ENCODE peak calls at places on chromosomes 16 and 17, in seven cellular contexts. W is lung, X is osteoblast, O is BJ, G is GM23248, E is HCT116, F is Peyer's patch. C is an unnamed sample.

GRCh38 chr17:40004712-40005111 is 10.5 kb upstream of the CSF3 start:
- DNase-seq in W (no peak), X (no peak), O (no peak), G (no peak), E (no peak), F (no peak), C (no peak)

GRCh38 chr17:43665038-43665386 is 3.3 kb upstream of the MEOX1 start:
- DNase-seq in W (no peak), X (no peak), O (no peak), G (no peak), E (no peak), F (no peak), C (no peak)

GRCh38 chr16:17224859-17225258 is 245.9 kb downstream of the XYLT1 start:
- DNase-seq in W (peak; percentile 42), X (no peak), O (peak; percentile 55), G (peak; percentile 78), E (no peak), F (no peak), C (peak; percentile 72)

GRCh38 chr17:79781691-79782575 is 4.0 kb downstream of the CBX2 start:
- DNase-seq in W (no peak), X (peak; percentile 89), O (no peak), G (no peak), E (no peak), F (peak; percentile 41), C (no peak)

GRCh38 chr17:7837375-7838290 is 3.6 kb downstream of the KDM6B start:
- DNase-seq in W (no peak), X (peak; percentile 71), O (no peak), G (peak; percentile 24), E (no peak), F (no peak), C (no peak)

GRCh38 chr16:57590654-57591085 is 37.8 kb upstream of the ADGRG1 start:
- DNase-seq in W (no peak), X (peak; percentile 47), O (peak; percentile 21), G (peak; percentile 86), E (peak; percentile 28), F (no peak), C (peak; percentile 8)

GRCh38 chr16:47806309-47806847 is 345.2 kb downstream of the PHKB start:
- DNase-seq in W (no peak), X (peak; percentile 41), O (no peak), G (no peak), E (no peak), F (no peak), C (no peak)

GRCh38 chr16:28149016-28149888 is 62.5 kb downstream of the XPO6 start:
- DNase-seq in W (no peak), X (no peak), O (no peak), G (peak; percentile 21), E (no peak), F (no peak), C (no peak)

GRCh38 chr17:222172-222571 is 40.7 kb upstream of the DOC2B start:
- DNase-seq in W (no peak), X (no peak), O (no peak), G (no peak), E (no peak), F (no peak), C (no peak)

GRCh38 chr16:2038359-2039285 is 9.0 kb downstream of the NTHL1 start:
- DNase-seq in W (no peak), X (no peak), O (no peak), G (no peak), E (no peak), F (no peak), C (no peak)
- H3K4me3 ChIP-seq in W (no peak overlapping the region), X (no peak overlapping the region), O (no peak overlapping the region), G (no peak overlapping the region), E (no peak overlapping the region), F (no peak overlapping the region), C (no peak overlapping the region)

GRCh38 chr16:76081936-76082335 is 195.3 kb upstream of the CNTNAP4 start:
- DNase-seq in W (no peak), X (no peak), O (no peak), G (no peak), E (no peak), F (no peak), C (no peak)
- H3K4me3 ChIP-seq in W (no peak overlapping the region), X (no peak overlapping the region), O (no peak overlapping the region), G (no peak overlapping the region), E (no peak overlapping the region), F (no peak overlapping the region), C (no peak overlapping the region)

GRCh38 chr17:76384222-76384986 is at the start of gene SPHK1:
- DNase-seq in W (peak; percentile 63), X (peak; percentile 99), O (no peak), G (peak; percentile 95), E (peak; percentile 51), F (peak; percentile 83), C (no peak)
- H3K4me3 ChIP-seq in W (peak within 1 kb of the TSS; percentile 56), X (peak within 1 kb of the TSS; percentile 90), O (peak within 1 kb of the TSS; percentile 76), G (peak within 1 kb of the TSS; percentile 83), E (peak within 1 kb of the TSS; percentile 56), F (peak within 1 kb of the TSS; percentile 50), C (peak within 1 kb of the TSS; percentile 71)

GRCh38 chr17:60077672-60078519 is 825 bp downstream of the HEATR6 start:
- DNase-seq in W (no peak), X (no peak), O (no peak), G (peak; percentile 69), E (no peak), F (no peak), C (no peak)

GRCh38 chr17:60082946-60083471 is 4.3 kb upstream of the HEATR6 start:
- DNase-seq in W (no peak), X (no peak), O (no peak), G (no peak), E (no peak), F (no peak), C (no peak)

GRCh38 chr17:60077226-60077625 is 1.5 kb downstream of the HEATR6 start:
- DNase-seq in W (no peak), X (no peak), O (no peak), G (no peak), E (no peak), F (no peak), C (no peak)

GRCh38 chr17:60079401-60079861 is 710 bp upstream of the HEATR6 start:
- DNase-seq in W (no peak), X (no peak), O (no peak), G (peak; percentile 65), E (no peak), F (no peak), C (no peak)

GRCh38 chr17:60080545-60080944 is 1.8 kb upstream of the HEATR6 start:
- DNase-seq in W (no peak), X (no peak), O (no peak), G (no peak), E (no peak), F (no peak), C (no peak)
- H3K4me3 ChIP-seq in W (no peak overlapping the region), X (peak overlapping the region; percentile 84), O (no peak overlapping the region), G (peak overlapping the region; percentile 89), E (no peak overlapping the region), F (no peak overlapping the region), C (no peak overlapping the region)

GRCh38 chr16:86251682-86252081 is 258.6 kb upstream of the FOXF1 start:
- DNase-seq in W (no peak), X (no peak), O (no peak), G (no peak), E (no peak), F (no peak), C (no peak)
- H3K4me3 ChIP-seq in W (no peak overlapping the region), X (no peak overlapping the region), O (no peak overlapping the region), G (no peak overlapping the region), E (no peak overlapping the region), F (no peak overlapping the region), C (no peak overlapping the region)

DNA sequence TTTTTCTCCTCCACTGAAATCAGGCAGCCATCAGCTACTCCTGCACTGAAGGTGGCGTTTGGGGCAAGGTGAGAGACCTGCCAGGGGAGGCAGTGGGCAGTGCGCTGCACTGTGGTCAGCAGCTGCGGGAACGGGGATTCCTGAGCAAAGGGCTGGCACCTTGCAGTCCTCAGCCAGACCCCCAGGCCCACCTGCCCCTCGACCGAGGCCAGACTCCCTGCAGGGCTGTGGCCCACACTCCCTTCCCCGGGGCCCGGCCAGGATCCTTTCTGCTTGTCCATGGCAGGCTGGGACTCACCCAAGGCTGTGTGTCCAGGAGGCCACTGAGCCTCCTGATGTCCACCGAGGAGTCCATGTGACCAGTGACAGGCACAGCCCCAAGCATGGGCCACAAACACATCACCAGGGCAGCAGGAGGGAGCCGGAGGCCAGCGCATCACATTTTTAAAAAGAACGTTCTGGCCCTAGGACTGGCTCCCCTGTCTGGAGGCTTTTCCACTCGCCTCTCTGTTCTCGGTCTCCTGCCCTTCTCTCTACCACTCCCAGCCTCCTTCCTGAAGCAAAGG is 28.5 kb upstream of the TNRC6C start:
- DNase-seq in W (no peak), X (no peak), O (no peak), G (no peak), E (no peak), F (no peak), C (no peak)
- H3K4me3 ChIP-seq in W (no peak overlapping the region), X (no peak overlapping the region), O (no peak overlapping the region), G (no peak overlapping the region), E (no peak overlapping the region), F (no peak overlapping the region), C (no peak overlapping the region)

GRCh38 chr17:17835415-17836249 is 1.2 kb downstream of the SREBF1 start:
- DNase-seq in W (no peak), X (peak; percentile 88), O (no peak), G (peak; percentile 55), E (no peak), F (no peak), C (no peak)

GRCh38 chr17:17833664-17834357 is 3.0 kb downstream of the SREBF1 start:
- DNase-seq in W (no peak), X (no peak), O (no peak), G (no peak), E (no peak), F (no peak), C (no peak)

GRCh38 chr17:17836250-17836817 is 452 bp downstream of the SREBF1 start:
- DNase-seq in W (peak; percentile 98), X (peak; percentile 99), O (peak; percentile 58), G (peak; percentile 97), E (peak; percentile 92), F (peak; percentile 99), C (peak; percentile 67)

GRCh38 chr17:17836818-17837379 is at the start of gene SREBF1:
- DNase-seq in W (no peak), X (peak; percentile 96), O (no peak), G (peak; percentile 81), E (no peak), F (peak; percentile 81), C (no peak)

GRCh38 chr17:17834974-17835373 is 1.8 kb downstream of the SREBF1 start:
- DNase-seq in W (no peak), X (peak; percentile 90), O (no peak), G (no peak), E (no peak), F (no peak), C (no peak)
- H3K4me3 ChIP-seq in W (no peak overlapping the region), X (no peak overlapping the region), O (no peak overlapping the region), G (peak overlapping the region; percentile 79), E (peak overlapping the region; percentile 78), F (no peak overlapping the region), C (no peak overlapping the region)

GRCh38 chr17:31492880-31493655 is 101.6 kb downstream of the RAB11FIP4 start:
- DNase-seq in W (peak; percentile 66), X (peak; percentile 72), O (no peak), G (peak; percentile 26), E (no peak), F (no peak), C (no peak)
- H3K4me3 ChIP-seq in W (no peak overlapping the region), X (no peak overlapping the region), O (no peak overlapping the region), G (no peak overlapping the region), E (no peak overlapping the region), F (no peak overlapping the region), C (no peak overlapping the region)

C was measured in AG09309.